ENCODE peak calls at places on chromosome X, in eight cellular contexts. D is mucosa of descending colon; W is neuronal stem cell; Q is HAP-1; E is stomach; M is effector memory CD4-positive, alpha-beta T cell; F is vagina; Y is testis. H is an unnamed sample.

GRCh38 chrX:131277543-131278115 is 11.5 kb downstream of the IGSF1 start:
- DNase-seq in Y (no peak), M (no peak), Q (no peak), W (no peak), F (no peak), E (no peak), D (no peak), H (no peak)

GRCh38 chrX:38941675-38942074 is 140.4 kb downstream of the MID1IP1 start:
- DNase-seq in D (no peak), Q (no peak), F (no peak), W (no peak), M (no peak), E (no peak), Y (no peak), H (no peak)

GRCh38 chrX:22135171-22135711 is 103.1 kb downstream of the PHEX start:
- DNase-seq in Q (no peak), E (no peak), D (no peak), W (no peak), F (no peak), M (no peak), Y (no peak), H (peak; percentile 86)

GRCh38 chrX:22800806-22801205 is 199.0 kb upstream of the DDX53 start:
- DNase-seq in Q (no peak), F (no peak), E (no peak), D (no peak), W (no peak), M (no peak), Y (no peak), H (no peak)

GRCh38 chrX:113651306-113651705 is 810.7 kb upstream of the AMOT start:
- DNase-seq in Y (no peak), M (no peak), W (no peak), F (no peak), Q (peak; percentile 61), D (no peak), E (no peak), H (no peak)

GRCh38 chrX:111742018-111742417 is 61.0 kb downstream of the ALG13 start:
- DNase-seq in M (no peak), D (no peak), F (no peak), W (no peak), Q (no peak), E (no peak), Y (no peak), H (no peak)

GRCh38 chrX:81174286-81174685 is 27.4 kb downstream of the HMGN5 start:
- DNase-seq in W (no peak), Q (no peak), E (no peak), M (no peak), F (no peak), D (no peak), Y (no peak), H (no peak)

GRCh38 chrX:50812995-50813842 is 775 bp downstream of the SHROOM4 start:
- DNase-seq in D (peak; percentile 52), Y (peak; percentile 34), F (no peak), Q (peak; percentile 69), E (peak; percentile 27), W (peak; percentile 15), M (no peak), H (peak; percentile 46)

GRCh38 chrX:8868906-8869305 is 67.7 kb upstream of the FAM9A start:
- DNase-seq in E (no peak), Y (no peak), D (no peak), Q (no peak), M (no peak), F (no peak), W (no peak), H (no peak)

GRCh38 chrX:23902419-23902818 is 5.3 kb downstream of the APOO start:
- DNase-seq in F (no peak), M (no peak), Q (peak; percentile 26), D (no peak), W (no peak), Y (no peak), E (no peak), H (no peak)

GRCh38 chrX:151688695-151689094 is 6.6 kb upstream of the PRRG3 start:
- DNase-seq in Y (no peak), Q (no peak), D (no peak), W (no peak), E (no peak), F (no peak), M (no peak), H (no peak)

GRCh38 chrX:22534643-22535042 is 261.9 kb downstream of the CBLL2 start:
- DNase-seq in F (no peak), E (no peak), M (no peak), Q (no peak), W (no peak), D (peak; percentile 1), Y (no peak), H (peak; percentile 50)

GRCh38 chrX:81259008-81259713 is 57.3 kb downstream of the SH3BGRL start:
- DNase-seq in E (no peak), Y (no peak), F (no peak), Q (no peak), W (no peak), M (no peak), D (no peak), H (no peak)

GRCh38 chrX:131985526-131986049 is 37.5 kb upstream of the STK26 start:
- DNase-seq in E (no peak), D (no peak), W (no peak), Y (no peak), Q (no peak), F (no peak), M (no peak), H (no peak)

GRCh38 chrX:20693071-20693470 is 426.4 kb upstream of the RPS6KA3 start:
- DNase-seq in D (no peak), M (no peak), Q (no peak), E (no peak), F (no peak), Y (no peak), W (no peak), H (no peak)

GRCh38 chrX:139506318-139506717 is 24.2 kb upstream of the F9 start:
- DNase-seq in E (no peak), M (no peak), D (no peak), F (no peak), Y (no peak), W (no peak), Q (no peak), H (no peak)

GRCh38 chrX:9465380-9466114 is 689 bp downstream of the TBL1X start:
- DNase-seq in D (peak; percentile 26), Y (no peak), F (no peak), Q (peak; percentile 31), W (no peak), M (peak; percentile 21), E (peak; percentile 36), H (peak; percentile 28)

GRCh38 chrX:103098488-103098887 is 5.5 kb upstream of the NXF3 start:
- DNase-seq in F (no peak), E (no peak), Y (no peak), Q (no peak), W (no peak), M (no peak), D (no peak), H (no peak)

GRCh38 chrX:13815664-13816063 is 1.2 kb downstream of the GPM6B start:
- DNase-seq in M (no peak), W (no peak), F (no peak), D (no peak), Y (no peak), E (no peak), Q (no peak), H (no peak)

GRCh38 chrX:100494570-100494969 is 84.5 kb upstream of the PCDH19 start:
- DNase-seq in M (no peak), Q (peak; percentile 42), E (no peak), W (no peak), D (peak; percentile 37), F (no peak), Y (no peak), H (no peak)
- H3K4me1 ChIP-seq in M (no peaks in the 10 kb centered on the region), Q (peaks cover 23% of the 10 kb centered on the region), E (no peaks in the 10 kb centered on the region), W (no peaks in the 10 kb centered on the region), D (no peaks in the 10 kb centered on the region), F (no peaks in the 10 kb centered on the region), Y (no peaks in the 10 kb centered on the region), H (no peaks in the 10 kb centered on the region)

GRCh38 chrX:150377010-150377409 is 13.9 kb downstream of the MAMLD1 start:
- DNase-seq in Y (no peak), Q (no peak), D (no peak), E (no peak), M (no peak), W (no peak), F (no peak), H (no peak)

GRCh38 chrX:150371877-150372276 is 8.8 kb downstream of the MAMLD1 start:
- DNase-seq in W (no peak), M (no peak), E (no peak), Q (no peak), F (no peak), D (no peak), Y (no peak), H (no peak)

GRCh38 chrX:150372280-150372679 is 9.2 kb downstream of the MAMLD1 start:
- DNase-seq in Y (no peak), D (no peak), F (no peak), E (no peak), W (no peak), M (no peak), Q (no peak), H (no peak)

GRCh38 chrX:150372756-150373155 is 9.6 kb downstream of the MAMLD1 start:
- DNase-seq in W (no peak), F (no peak), Y (no peak), Q (no peak), D (no peak), E (no peak), M (no peak), H (no peak)

DNA sequence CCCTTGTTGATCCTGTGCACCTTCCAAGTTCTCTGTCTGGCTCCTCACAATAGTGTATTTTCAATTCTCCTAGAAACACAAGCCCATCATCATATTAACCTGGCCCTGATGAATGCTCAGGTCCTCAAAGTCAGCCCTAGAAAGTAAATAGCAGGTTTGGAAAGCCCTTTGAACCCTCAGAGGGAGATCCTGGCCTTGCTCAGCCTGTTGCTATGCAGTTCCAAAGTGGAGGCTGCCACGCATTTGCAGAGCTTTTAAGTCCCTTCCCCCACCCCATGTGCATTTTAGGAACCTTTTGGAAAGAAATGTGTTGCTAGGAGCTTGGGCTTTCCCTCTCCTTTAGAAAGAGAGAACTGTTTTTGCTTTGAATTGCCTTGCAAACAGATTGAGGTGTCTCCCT is 12.1 kb downstream of the MAMLD1 start:
- DNase-seq in E (no peak), Q (no peak), W (no peak), M (no peak), D (no peak), F (no peak), Y (no peak), H (no peak)
- H3K4me1 ChIP-seq in E (no peaks in the 10 kb centered on the region), Q (peaks cover 8% of the 10 kb centered on the region), W (peaks cover 4% of the 10 kb centered on the region), M (no peaks in the 10 kb centered on the region), D (no peaks in the 10 kb centered on the region), F (no peaks in the 10 kb centered on the region), Y (peaks cover 8% of the 10 kb centered on the region), H (no peaks in the 10 kb centered on the region)

GRCh38 chrX:128901018-128901417 is 622.3 kb downstream of the SMARCA1 start:
- DNase-seq in Y (no peak), M (no peak), Q (no peak), F (no peak), W (no peak), E (no peak), D (no peak), H (no peak)
- H3K4me1 ChIP-seq in Y (no peaks in the 10 kb centered on the region), M (no peaks in the 10 kb centered on the region), Q (no peaks in the 10 kb centered on the region), F (no peaks in the 10 kb centered on the region), W (no peaks in the 10 kb centered on the region), E (no peaks in the 10 kb centered on the region), D (no peaks in the 10 kb centered on the region), H (no peaks in the 10 kb centered on the region)

DNA sequence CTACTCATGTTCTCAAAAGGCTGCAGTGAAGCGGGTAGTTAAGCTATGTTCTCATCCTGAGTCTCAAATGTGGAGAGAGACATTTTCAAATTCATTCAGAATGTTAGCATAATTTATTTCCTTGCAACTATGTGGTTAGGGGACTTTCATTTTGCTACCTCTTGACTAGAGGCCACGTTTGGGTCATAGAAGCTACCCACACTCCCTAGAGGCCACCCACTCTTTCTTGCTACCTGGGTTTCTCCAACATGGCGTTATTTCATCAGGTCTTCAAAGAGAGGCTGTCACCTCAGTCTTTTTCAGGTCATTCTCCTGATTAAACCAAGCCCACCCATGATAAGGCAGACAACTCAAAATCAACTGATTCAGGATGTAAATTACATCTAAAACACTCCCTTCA is 34.3 kb upstream of the NLGN4X start:
- DNase-seq in M (no peak), E (no peak), Y (no peak), W (no peak), D (no peak), F (no peak), Q (no peak), H (no peak)
- H3K4me1 ChIP-seq in M (no peaks in the 10 kb centered on the region), E (no peaks in the 10 kb centered on the region), Y (no peaks in the 10 kb centered on the region), W (peaks cover 3% of the 10 kb centered on the region), D (no peaks in the 10 kb centered on the region), F (no peaks in the 10 kb centered on the region), Q (no peaks in the 10 kb centered on the region), H (no peaks in the 10 kb centered on the region)

H was measured in SJSA1.